ENCODE peak calls at places on chromosomes 4 and X, in nine cellular contexts. H is hepatocyte, E is mesothelial cell of epicardium, J is ascending aorta, R is IMR-90, C is OCI-LY7, L is tibial nerve, X is GM20000, N is astrocyte of the cerebellum. M is an unnamed sample.

GRCh38 chr4:153655004-153655541 is 29.0 kb upstream of the TLR2 start:
- DNase-seq in H (no peak), E (no peak), J (no peak), R (no peak), C (no peak), L (no peak), X (no peak), N (no peak), M (no peak)

GRCh38 chrX:130083107-130083490 is 27.2 kb downstream of the ELF4 start:
- DNase-seq in H (no peak), E (no peak), J (no peak), R (no peak), C (no peak), L (no peak), X (no peak), N (no peak), M (no peak)

GRCh38 chr4:52098618-52099017 is 47.5 kb downstream of the SPATA18 start:
- DNase-seq in H (no peak), E (no peak), J (no peak), R (no peak), C (no peak), L (no peak), X (no peak), N (no peak), M (no peak)

GRCh38 chr4:26372525-26373172 is 51.8 kb downstream of the RBPJ start:
- DNase-seq in H (peak), E (no peak), J (no peak), R (peak), C (peak), L (peak), X (peak), N (peak), M (no peak)

GRCh38 chr4:139564502-139564901 is 8.5 kb upstream of the SETD7 start:
- DNase-seq in H (no peak), E (no peak), J (no peak), R (no peak), C (peak), L (no peak), X (no peak), N (no peak), M (no peak)

GRCh38 chr4:83962492-83962891 is 426.6 kb downstream of the GPAT3 start:
- DNase-seq in H (no peak), E (no peak), J (no peak), R (no peak), C (no peak), L (no peak), X (no peak), N (no peak), M (no peak)

GRCh38 chr4:122796801-122797404 is 29.7 kb upstream of the FGF2 start:
- DNase-seq in H (no peak), E (no peak), J (no peak), R (peak), C (no peak), L (no peak), X (no peak), N (no peak), M (no peak)

GRCh38 chr4:38020386-38020785 is 60.2 kb downstream of the PTTG2 start:
- DNase-seq in H (no peak), E (no peak), J (no peak), R (no peak), C (no peak), L (no peak), X (no peak), N (no peak), M (no peak)

GRCh38 chrX:155313766-155314165 is 20.6 kb downstream of the CLIC2 start:
- DNase-seq in H (no peak), E (no peak), J (no peak), R (no peak), C (no peak), L (no peak), X (no peak), N (no peak), M (no peak)

GRCh38 chrX:95884196-95884595 is 800.4 kb upstream of the DIAPH2 start:
- DNase-seq in H (no peak), E (no peak), J (no peak), R (no peak), C (no peak), L (peak), X (no peak), N (peak), M (no peak)

GRCh38 chr4:10741961-10742699 is 57.6 kb upstream of the CLNK start:
- DNase-seq in H (no peak), E (no peak), J (no peak), R (no peak), C (no peak), L (no peak), X (no peak), N (no peak), M (no peak)

GRCh38 chr4:2291705-2292651 is 30.1 kb upstream of the MXD4 start:
- DNase-seq in H (peak), E (no peak), J (no peak), R (no peak), C (no peak), L (no peak), X (no peak), N (no peak), M (no peak)

GRCh38 chr4:96035727-96036126 is 195.8 kb downstream of the PDHA2 start:
- DNase-seq in H (no peak), E (no peak), J (no peak), R (no peak), C (peak), L (no peak), X (no peak), N (no peak), M (no peak)

GRCh38 chr4:41281038-41281634 is 24.4 kb downstream of the UCHL1 start:
- DNase-seq in H (peak), E (no peak), J (no peak), R (peak), C (peak), L (peak), X (peak), N (peak), M (no peak)

GRCh38 chr4:52869196-52869595 is 7.1 kb downstream of the RASL11B start:
- DNase-seq in H (peak), E (no peak), J (peak), R (peak), C (no peak), L (no peak), X (no peak), N (no peak), M (peak)

GRCh38 chr4:43456383-43456782 is 563.9 kb downstream of the GRXCR1 start:
- DNase-seq in H (no peak), E (no peak), J (no peak), R (peak), C (no peak), L (no peak), X (no peak), N (peak), M (peak)

GRCh38 chrX:49282647-49283011 is 13.0 kb downstream of the PPP1R3F start:
- DNase-seq in H (peak), E (no peak), J (no peak), R (peak), C (no peak), L (no peak), X (no peak), N (no peak), M (no peak)

GRCh38 chr4:173529505-173530325 is at the start of gene HAND2:
- DNase-seq in H (peak), E (peak), J (no peak), R (peak), C (no peak), L (no peak), X (peak), N (no peak), M (no peak)

GRCh38 chr4:109410776-109411175 is 22.8 kb upstream of the SEC24B start:
- DNase-seq in H (no peak), E (no peak), J (no peak), R (peak), C (no peak), L (no peak), X (no peak), N (no peak), M (no peak)

GRCh38 chrX:14027511-14028019 is 2.1 kb downstream of the GEMIN8 start:
- DNase-seq in H (no peak), E (no peak), J (no peak), R (peak), C (no peak), L (no peak), X (peak), N (no peak), M (no peak)

GRCh38 chr4:78776031-78776728 is at the start of gene BMP2K:
- DNase-seq in H (peak), E (peak), J (peak), R (peak), C (peak), L (peak), X (peak), N (peak), M (no peak)

GRCh38 chrX:40329616-40330015 is 231.9 kb upstream of the BCOR start:
- DNase-seq in H (no peak), E (no peak), J (no peak), R (no peak), C (no peak), L (no peak), X (no peak), N (no peak), M (no peak)

GRCh38 chr4:1234296-1234695 is 14.6 kb downstream of the CTBP1 start:
- DNase-seq in H (peak), E (no peak), J (no peak), R (peak), C (no peak), L (no peak), X (no peak), N (no peak), M (peak)

GRCh38 chrX:15350329-15350996 is 15.1 kb upstream of the PIGA start:
- DNase-seq in H (no peak), E (no peak), J (no peak), R (no peak), C (no peak), L (no peak), X (no peak), N (no peak), M (no peak)

GRCh38 chrX:39613508-39613921 is 484.2 kb downstream of the BCOR start:
- DNase-seq in H (peak), E (peak), J (no peak), R (no peak), C (peak), L (peak), X (peak), N (no peak), M (no peak)

GRCh38 chr4:113758361-113758760 is 3.2 kb downstream of the CAMK2D start:
- DNase-seq in H (no peak), E (no peak), J (no peak), R (peak), C (no peak), L (no peak), X (no peak), N (peak), M (no peak)

GRCh38 chr4:184444953-184445309 is 29.4 kb downstream of the IRF2 start:
- DNase-seq in H (no peak), E (no peak), J (no peak), R (no peak), C (no peak), L (no peak), X (peak), N (no peak), M (no peak)

GRCh38 chr4:3213661-3214250 is 35.2 kb upstream of the MSANTD1 start:
- DNase-seq in H (no peak), E (no peak), J (no peak), R (no peak), C (no peak), L (no peak), X (no peak), N (no peak), M (no peak)

GRCh38 chrX:153744210-153745066 is 19.6 kb upstream of the PLXNB3 start:
- DNase-seq in H (no peak), E (no peak), J (no peak), R (no peak), C (no peak), L (no peak), X (no peak), N (no peak), M (no peak)
- TF ChIP-seq CTCF in H (peak), E (no peak), J (no peak), R (peak), C (peak), L (no peak), X (no peak), N (peak), M (peak)

GRCh38 chrX:30489323-30489722 is 88.2 kb downstream of the TASL start:
- DNase-seq in H (no peak), E (no peak), J (no peak), R (no peak), C (no peak), L (no peak), X (no peak), N (no peak), M (no peak)
- TF ChIP-seq CTCF in H (no peak), E (no peak), J (no peak), R (no peak), C (peak), L (no peak), X (no peak), N (no peak), M (no peak)

GRCh38 chr4:97720869-97721432 is 422.3 kb downstream of the STPG2 start:
- DNase-seq in H (peak), E (no peak), J (no peak), R (no peak), C (no peak), L (peak), X (no peak), N (no peak), M (no peak)
- TF ChIP-seq CTCF in H (peak), E (no peak), J (no peak), R (no peak), C (peak), L (peak), X (no peak), N (peak), M (no peak)

DNA sequence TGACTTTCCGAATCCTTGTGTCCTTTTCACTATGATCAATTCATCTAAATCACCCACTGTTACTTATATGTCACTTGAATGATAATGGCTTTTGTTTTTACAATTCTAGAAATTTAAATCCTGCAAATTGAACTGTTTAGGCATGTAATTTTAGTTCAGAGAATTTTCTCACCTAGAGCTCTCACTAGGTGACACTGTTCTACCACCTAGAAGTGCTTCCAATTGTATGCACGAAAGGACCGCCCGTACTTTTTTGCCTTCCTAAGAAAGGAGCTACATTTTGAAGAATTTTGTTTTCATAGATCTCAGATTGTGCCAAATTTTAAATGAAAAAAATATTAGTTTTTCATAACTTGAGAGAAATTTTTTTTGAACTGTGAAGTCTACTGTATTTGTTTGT is 481.6 kb upstream of the FSTL5 start:
- DNase-seq in H (peak), E (no peak), J (no peak), R (no peak), C (no peak), L (no peak), X (no peak), N (peak), M (no peak)
- TF ChIP-seq CTCF in H (peak), E (no peak), J (peak), R (no peak), C (peak), L (no peak), X (no peak), N (peak), M (no peak)

GRCh38 chr4:150799207-150799606 is 215.9 kb downstream of the LRBA start:
- DNase-seq in H (no peak), E (no peak), J (no peak), R (no peak), C (no peak), L (no peak), X (no peak), N (no peak), M (no peak)
- TF ChIP-seq CTCF in H (no peak), E (no peak), J (no peak), R (peak), C (no peak), L (no peak), X (no peak), N (peak), M (no peak)

GRCh38 chrX:11530621-11531020 is 135.1 kb downstream of the ARHGAP6 start:
- DNase-seq in H (no peak), E (no peak), J (no peak), R (peak), C (no peak), L (no peak), X (no peak), N (no peak), M (no peak)

GRCh38 chrX:11532291-11533075 is 133.2 kb downstream of the ARHGAP6 start:
- DNase-seq in H (peak), E (no peak), J (no peak), R (peak), C (no peak), L (no peak), X (no peak), N (no peak), M (no peak)

GRCh38 chrX:11528623-11529022 is 137.1 kb downstream of the ARHGAP6 start:
- DNase-seq in H (no peak), E (no peak), J (no peak), R (no peak), C (no peak), L (no peak), X (no peak), N (no peak), M (no peak)

GRCh38 chrX:11533211-11533651 is 132.5 kb downstream of the ARHGAP6 start:
- DNase-seq in H (peak), E (no peak), J (no peak), R (peak), C (peak), L (no peak), X (peak), N (peak), M (peak)

DNA sequence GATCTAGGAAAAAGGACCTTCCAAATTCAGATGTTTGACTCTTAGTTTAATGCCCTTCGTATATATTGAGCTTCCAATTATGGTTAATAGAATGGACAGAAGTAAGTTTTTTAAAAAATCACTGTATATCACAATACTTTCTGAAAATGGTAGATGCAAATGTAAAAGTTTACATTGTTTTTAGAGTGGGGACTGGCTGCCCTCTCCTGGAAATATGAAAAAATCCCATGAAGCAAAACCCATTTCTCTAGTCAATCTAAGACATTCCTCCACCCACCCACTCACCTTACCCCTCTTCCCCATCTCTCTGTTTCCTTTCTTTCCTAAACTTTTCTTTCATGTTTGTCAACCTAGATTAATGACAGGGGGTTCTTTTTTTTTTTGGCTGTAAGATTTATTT is 134.5 kb downstream of the ARHGAP6 start:
- DNase-seq in H (peak), E (no peak), J (no peak), R (peak), C (peak), L (no peak), X (no peak), N (peak), M (no peak)
- TF ChIP-seq CTCF in H (peak), E (peak), J (peak), R (peak), C (peak), L (no peak), X (no peak), N (peak), M (peak)

DNA sequence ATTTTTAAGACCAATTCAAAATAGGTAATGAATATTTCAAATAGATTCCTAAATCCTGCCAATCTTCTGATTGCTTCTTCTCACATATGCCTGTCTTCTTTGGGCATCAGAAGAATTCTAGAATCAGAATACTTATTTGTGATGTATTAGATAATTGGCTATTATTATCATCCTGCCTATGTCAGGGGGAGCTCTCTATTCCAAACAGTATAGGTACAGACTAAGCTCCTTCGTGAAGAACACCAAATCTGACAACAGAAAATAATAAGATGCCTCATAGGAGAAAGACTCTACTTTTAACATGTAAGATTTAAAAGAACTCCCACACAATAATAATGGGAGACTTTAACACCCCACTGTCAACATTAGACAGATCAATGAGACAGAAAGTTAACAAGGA is at the start of gene IQCM:
- DNase-seq in H (no peak), E (no peak), J (no peak), R (no peak), C (no peak), L (no peak), X (no peak), N (no peak), M (no peak)
- TF ChIP-seq CTCF in H (no peak), E (no peak), J (no peak), R (no peak), C (no peak), L (no peak), X (no peak), N (no peak), M (no peak)

GRCh38 chr4:128386761-128387599 is 99.4 kb upstream of the PGRMC2 start:
- DNase-seq in H (peak), E (no peak), J (peak), R (peak), C (no peak), L (peak), X (no peak), N (peak), M (peak)

GRCh38 chr4:128385199-128385598 is 97.6 kb upstream of the PGRMC2 start:
- DNase-seq in H (no peak), E (no peak), J (no peak), R (no peak), C (no peak), L (no peak), X (no peak), N (no peak), M (no peak)

GRCh38 chr4:128384091-128384520 is 96.5 kb upstream of the PGRMC2 start:
- DNase-seq in H (no peak), E (no peak), J (no peak), R (peak), C (no peak), L (no peak), X (no peak), N (no peak), M (no peak)

GRCh38 chr4:128384765-128385164 is 97.2 kb upstream of the PGRMC2 start:
- DNase-seq in H (no peak), E (no peak), J (no peak), R (no peak), C (no peak), L (no peak), X (no peak), N (no peak), M (no peak)

DNA sequence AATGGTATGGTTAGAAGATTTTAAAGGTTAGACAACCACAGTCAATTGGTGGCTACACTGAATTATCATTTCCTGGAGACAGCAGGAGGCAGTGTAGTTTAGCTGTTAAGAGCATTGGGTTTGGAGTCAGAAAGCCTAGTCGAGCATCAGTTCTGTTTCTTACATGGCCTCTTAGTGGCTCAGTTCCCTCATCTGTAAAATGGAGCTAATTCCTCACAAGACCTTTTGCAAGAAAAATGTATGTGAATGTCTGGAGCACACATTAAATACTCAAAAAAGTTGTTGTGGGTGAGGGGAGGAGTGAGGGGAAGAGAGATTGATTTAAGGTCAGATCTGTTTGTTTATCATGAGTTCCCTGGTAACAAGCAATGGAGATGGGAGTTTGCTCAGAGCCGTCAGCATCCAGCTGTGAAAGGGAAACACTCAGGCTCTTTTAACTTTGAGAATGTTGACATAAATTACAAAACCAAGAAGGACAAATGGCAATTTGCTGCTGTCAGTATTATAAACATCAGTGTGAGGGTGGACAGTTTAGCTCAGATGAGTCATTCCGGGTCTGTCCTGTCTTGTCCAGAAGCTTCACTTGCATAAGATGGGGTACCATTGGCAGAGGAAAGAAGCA is 98.2 kb upstream of the PGRMC2 start:
- DNase-seq in H (no peak), E (no peak), J (no peak), R (peak), C (no peak), L (no peak), X (peak), N (no peak), M (no peak)
- TF ChIP-seq CTCF in H (peak), E (no peak), J (no peak), R (peak), C (no peak), L (no peak), X (peak), N (no peak), M (peak)

GRCh38 chr4:124515591-124515990 is 196.9 kb downstream of the ANKRD50 start:
- DNase-seq in H (no peak), E (no peak), J (no peak), R (no peak), C (no peak), L (no peak), X (no peak), N (no peak), M (no peak)
- TF ChIP-seq CTCF in H (no peak), E (no peak), J (no peak), R (no peak), C (peak), L (no peak), X (no peak), N (no peak), M (no peak)